ENCODE peak calls at places on chromosomes 3 and 15, in eight cellular contexts. One of them, this sample, is unnamed.

GRCh38 chr3:70871909-70872656 is 559.6 kb upstream of the MDFIC2 start:
- DNase-seq in kidney tubule cell: peak; percentile 76
- DNase-seq in NCI-H748 treated with DMSO at 0.1 percent for 48 hours: no peak
- DNase-seq in activated CD4-positive, CD25-positive, alpha-beta regulatory T cell treated with anti-CD3 and anti-CD28 coated beads, Interleukin-2, amount 50 U/mL, for 72 hours: no peak
- DNase-seq in heart right ventricle: no peak
- DNase-seq in AG20443: peak; percentile 78
- DNase-seq in foreskin keratinocyte: no peak
- DNase-seq in HL-60: no peak
- DNase-seq in this sample: peak; percentile 20

GRCh38 chr3:49906004-49906860 is 2.6 kb upstream of the MST1R start:
- DNase-seq in AG20443: peak; percentile 87
- DNase-seq in foreskin keratinocyte: no peak
- DNase-seq in heart right ventricle: peak; percentile 49
- DNase-seq in HL-60: no peak
- DNase-seq in kidney tubule cell: peak; percentile 69
- DNase-seq in NCI-H748 treated with DMSO at 0.1 percent for 48 hours: no peak
- DNase-seq in activated CD4-positive, CD25-positive, alpha-beta regulatory T cell treated with anti-CD3 and anti-CD28 coated beads, Interleukin-2, amount 50 U/mL, for 72 hours: peak; percentile 46
- DNase-seq in this sample: peak; percentile 60

GRCh38 chr3:156478931-156479330 is 76.0 kb downstream of the SSR3 start:
- DNase-seq in activated CD4-positive, CD25-positive, alpha-beta regulatory T cell treated with anti-CD3 and anti-CD28 coated beads, Interleukin-2, amount 50 U/mL, for 72 hours: no peak
- DNase-seq in kidney tubule cell: no peak
- DNase-seq in heart right ventricle: no peak
- DNase-seq in HL-60: no peak
- DNase-seq in AG20443: no peak
- DNase-seq in foreskin keratinocyte: no peak
- DNase-seq in NCI-H748 treated with DMSO at 0.1 percent for 48 hours: no peak
- DNase-seq in this sample: no peak

GRCh38 chr15:81188354-81188753 is 8.3 kb upstream of the IL16 start:
- DNase-seq in HL-60: no peak
- DNase-seq in heart right ventricle: no peak
- DNase-seq in activated CD4-positive, CD25-positive, alpha-beta regulatory T cell treated with anti-CD3 and anti-CD28 coated beads, Interleukin-2, amount 50 U/mL, for 72 hours: no peak
- DNase-seq in kidney tubule cell: no peak
- DNase-seq in foreskin keratinocyte: no peak
- DNase-seq in NCI-H748 treated with DMSO at 0.1 percent for 48 hours: no peak
- DNase-seq in AG20443: no peak
- DNase-seq in this sample: no peak

GRCh38 chr3:128563439-128563838 is 70.4 kb upstream of the GATA2 start:
- DNase-seq in foreskin keratinocyte: no peak
- DNase-seq in kidney tubule cell: no peak
- DNase-seq in HL-60: no peak
- DNase-seq in AG20443: no peak
- DNase-seq in NCI-H748 treated with DMSO at 0.1 percent for 48 hours: no peak
- DNase-seq in heart right ventricle: no peak
- DNase-seq in activated CD4-positive, CD25-positive, alpha-beta regulatory T cell treated with anti-CD3 and anti-CD28 coated beads, Interleukin-2, amount 50 U/mL, for 72 hours: no peak
- DNase-seq in this sample: no peak

GRCh38 chr3:179288845-179289244 is 34.0 kb upstream of the ZNF639 start:
- DNase-seq in HL-60: no peak
- DNase-seq in heart right ventricle: no peak
- DNase-seq in activated CD4-positive, CD25-positive, alpha-beta regulatory T cell treated with anti-CD3 and anti-CD28 coated beads, Interleukin-2, amount 50 U/mL, for 72 hours: no peak
- DNase-seq in AG20443: no peak
- DNase-seq in NCI-H748 treated with DMSO at 0.1 percent for 48 hours: no peak
- DNase-seq in kidney tubule cell: no peak
- DNase-seq in foreskin keratinocyte: no peak
- DNase-seq in this sample: no peak

GRCh38 chr3:141012571-141012970 is 38.6 kb upstream of the SPSB4 start:
- DNase-seq in kidney tubule cell: no peak
- DNase-seq in activated CD4-positive, CD25-positive, alpha-beta regulatory T cell treated with anti-CD3 and anti-CD28 coated beads, Interleukin-2, amount 50 U/mL, for 72 hours: no peak
- DNase-seq in heart right ventricle: no peak
- DNase-seq in foreskin keratinocyte: no peak
- DNase-seq in AG20443: no peak
- DNase-seq in HL-60: no peak
- DNase-seq in NCI-H748 treated with DMSO at 0.1 percent for 48 hours: no peak
- DNase-seq in this sample: no peak

GRCh38 chr15:78567541-78567940 is 2.2 kb downstream of the CHRNA5 start:
- DNase-seq in activated CD4-positive, CD25-positive, alpha-beta regulatory T cell treated with anti-CD3 and anti-CD28 coated beads, Interleukin-2, amount 50 U/mL, for 72 hours: no peak
- DNase-seq in HL-60: no peak
- DNase-seq in foreskin keratinocyte: no peak
- DNase-seq in AG20443: no peak
- DNase-seq in heart right ventricle: no peak
- DNase-seq in kidney tubule cell: no peak
- DNase-seq in NCI-H748 treated with DMSO at 0.1 percent for 48 hours: no peak
- DNase-seq in this sample: no peak

GRCh38 chr3:40713795-40714194 is 189.0 kb downstream of the ZNF621 start:
- DNase-seq in heart right ventricle: no peak
- DNase-seq in HL-60: no peak
- DNase-seq in kidney tubule cell: no peak
- DNase-seq in AG20443: no peak
- DNase-seq in NCI-H748 treated with DMSO at 0.1 percent for 48 hours: no peak
- DNase-seq in foreskin keratinocyte: no peak
- DNase-seq in activated CD4-positive, CD25-positive, alpha-beta regulatory T cell treated with anti-CD3 and anti-CD28 coated beads, Interleukin-2, amount 50 U/mL, for 72 hours: no peak
- DNase-seq in this sample: no peak

GRCh38 chr3:4995500-4996053 is 16.3 kb downstream of the BHLHE40 start:
- DNase-seq in AG20443: peak; percentile 45
- DNase-seq in HL-60: no peak
- DNase-seq in activated CD4-positive, CD25-positive, alpha-beta regulatory T cell treated with anti-CD3 and anti-CD28 coated beads, Interleukin-2, amount 50 U/mL, for 72 hours: peak; percentile 19
- DNase-seq in foreskin keratinocyte: peak; percentile 71
- DNase-seq in NCI-H748 treated with DMSO at 0.1 percent for 48 hours: no peak
- DNase-seq in kidney tubule cell: peak; percentile 99
- DNase-seq in heart right ventricle: no peak
- DNase-seq in this sample: peak; percentile 96

GRCh38 chr15:69661871-69662667 is 209.5 kb downstream of the RPLP1 start:
- DNase-seq in HL-60: no peak
- DNase-seq in NCI-H748 treated with DMSO at 0.1 percent for 48 hours: no peak
- DNase-seq in foreskin keratinocyte: no peak
- DNase-seq in heart right ventricle: no peak
- DNase-seq in kidney tubule cell: no peak
- DNase-seq in activated CD4-positive, CD25-positive, alpha-beta regulatory T cell treated with anti-CD3 and anti-CD28 coated beads, Interleukin-2, amount 50 U/mL, for 72 hours: no peak
- DNase-seq in AG20443: peak; percentile 8
- DNase-seq in this sample: no peak

GRCh38 chr15:71411538-71412482 is 296.5 kb downstream of the THSD4 start:
- DNase-seq in foreskin keratinocyte: no peak
- DNase-seq in NCI-H748 treated with DMSO at 0.1 percent for 48 hours: no peak
- DNase-seq in HL-60: no peak
- DNase-seq in AG20443: no peak
- DNase-seq in heart right ventricle: no peak
- DNase-seq in activated CD4-positive, CD25-positive, alpha-beta regulatory T cell treated with anti-CD3 and anti-CD28 coated beads, Interleukin-2, amount 50 U/mL, for 72 hours: no peak
- DNase-seq in kidney tubule cell: peak; percentile 67
- DNase-seq in this sample: no peak

GRCh38 chr3:59235221-59236012 is 185.6 kb upstream of the CFAP20DC start:
- DNase-seq in AG20443: no peak
- DNase-seq in foreskin keratinocyte: no peak
- DNase-seq in NCI-H748 treated with DMSO at 0.1 percent for 48 hours: no peak
- DNase-seq in heart right ventricle: no peak
- DNase-seq in kidney tubule cell: no peak
- DNase-seq in HL-60: no peak
- DNase-seq in activated CD4-positive, CD25-positive, alpha-beta regulatory T cell treated with anti-CD3 and anti-CD28 coated beads, Interleukin-2, amount 50 U/mL, for 72 hours: no peak
- DNase-seq in this sample: no peak

GRCh38 chr15:93138681-93139080 is 49.7 kb upstream of the RGMA start:
- DNase-seq in foreskin keratinocyte: no peak
- DNase-seq in kidney tubule cell: no peak
- DNase-seq in AG20443: no peak
- DNase-seq in heart right ventricle: no peak
- DNase-seq in activated CD4-positive, CD25-positive, alpha-beta regulatory T cell treated with anti-CD3 and anti-CD28 coated beads, Interleukin-2, amount 50 U/mL, for 72 hours: no peak
- DNase-seq in HL-60: no peak
- DNase-seq in NCI-H748 treated with DMSO at 0.1 percent for 48 hours: no peak
- DNase-seq in this sample: no peak

GRCh38 chr3:52005571-52005986 is 9.9 kb upstream of the RPL29 start:
- DNase-seq in activated CD4-positive, CD25-positive, alpha-beta regulatory T cell treated with anti-CD3 and anti-CD28 coated beads, Interleukin-2, amount 50 U/mL, for 72 hours: no peak
- DNase-seq in HL-60: no peak
- DNase-seq in AG20443: peak; percentile 74
- DNase-seq in kidney tubule cell: peak; percentile 70
- DNase-seq in foreskin keratinocyte: no peak
- DNase-seq in NCI-H748 treated with DMSO at 0.1 percent for 48 hours: no peak
- DNase-seq in heart right ventricle: no peak
- DNase-seq in this sample: peak; percentile 63

GRCh38 chr15:36866896-36867295 is 233.5 kb downstream of the MEIS2 start:
- DNase-seq in foreskin keratinocyte: no peak
- DNase-seq in HL-60: no peak
- DNase-seq in NCI-H748 treated with DMSO at 0.1 percent for 48 hours: no peak
- DNase-seq in AG20443: no peak
- DNase-seq in heart right ventricle: no peak
- DNase-seq in activated CD4-positive, CD25-positive, alpha-beta regulatory T cell treated with anti-CD3 and anti-CD28 coated beads, Interleukin-2, amount 50 U/mL, for 72 hours: no peak
- DNase-seq in kidney tubule cell: no peak
- DNase-seq in this sample: no peak

GRCh38 chr15:84609818-84610525 is 9.2 kb downstream of the ZSCAN2 start:
- DNase-seq in HL-60: no peak
- DNase-seq in activated CD4-positive, CD25-positive, alpha-beta regulatory T cell treated with anti-CD3 and anti-CD28 coated beads, Interleukin-2, amount 50 U/mL, for 72 hours: no peak
- DNase-seq in heart right ventricle: no peak
- DNase-seq in kidney tubule cell: no peak
- DNase-seq in NCI-H748 treated with DMSO at 0.1 percent for 48 hours: no peak
- DNase-seq in foreskin keratinocyte: no peak
- DNase-seq in AG20443: no peak
- DNase-seq in this sample: no peak

GRCh38 chr3:151843275-151843674 is 29.4 kb downstream of the AADAC start:
- DNase-seq in foreskin keratinocyte: no peak
- DNase-seq in kidney tubule cell: no peak
- DNase-seq in HL-60: no peak
- DNase-seq in activated CD4-positive, CD25-positive, alpha-beta regulatory T cell treated with anti-CD3 and anti-CD28 coated beads, Interleukin-2, amount 50 U/mL, for 72 hours: no peak
- DNase-seq in NCI-H748 treated with DMSO at 0.1 percent for 48 hours: peak; percentile 26
- DNase-seq in AG20443: no peak
- DNase-seq in heart right ventricle: no peak
- DNase-seq in this sample: no peak

GRCh38 chr15:49895337-49896223 is 223.5 kb downstream of the ATP8B4 start:
- DNase-seq in NCI-H748 treated with DMSO at 0.1 percent for 48 hours: no peak
- DNase-seq in foreskin keratinocyte: no peak
- DNase-seq in heart right ventricle: no peak
- DNase-seq in AG20443: peak; percentile 48
- DNase-seq in activated CD4-positive, CD25-positive, alpha-beta regulatory T cell treated with anti-CD3 and anti-CD28 coated beads, Interleukin-2, amount 50 U/mL, for 72 hours: no peak
- DNase-seq in kidney tubule cell: no peak
- DNase-seq in HL-60: no peak
- DNase-seq in this sample: no peak

GRCh38 chr3:161557751-161558150 is 61.1 kb downstream of the OTOL1 start:
- DNase-seq in foreskin keratinocyte: no peak
- DNase-seq in HL-60: no peak
- DNase-seq in activated CD4-positive, CD25-positive, alpha-beta regulatory T cell treated with anti-CD3 and anti-CD28 coated beads, Interleukin-2, amount 50 U/mL, for 72 hours: no peak
- DNase-seq in AG20443: no peak
- DNase-seq in kidney tubule cell: no peak
- DNase-seq in NCI-H748 treated with DMSO at 0.1 percent for 48 hours: no peak
- DNase-seq in heart right ventricle: no peak
- DNase-seq in this sample: no peak

GRCh38 chr3:164222200-164222599 is 856.1 kb downstream of the SI start:
- DNase-seq in foreskin keratinocyte: no peak
- DNase-seq in AG20443: no peak
- DNase-seq in activated CD4-positive, CD25-positive, alpha-beta regulatory T cell treated with anti-CD3 and anti-CD28 coated beads, Interleukin-2, amount 50 U/mL, for 72 hours: no peak
- DNase-seq in HL-60: no peak
- DNase-seq in kidney tubule cell: no peak
- DNase-seq in NCI-H748 treated with DMSO at 0.1 percent for 48 hours: peak; percentile 53
- DNase-seq in heart right ventricle: no peak
- DNase-seq in this sample: no peak

GRCh38 chr15:65937476-65937875 is 68.2 kb downstream of the RAB11A start:
- DNase-seq in heart right ventricle: no peak
- DNase-seq in kidney tubule cell: peak; percentile 60
- DNase-seq in NCI-H748 treated with DMSO at 0.1 percent for 48 hours: no peak
- DNase-seq in foreskin keratinocyte: no peak
- DNase-seq in activated CD4-positive, CD25-positive, alpha-beta regulatory T cell treated with anti-CD3 and anti-CD28 coated beads, Interleukin-2, amount 50 U/mL, for 72 hours: no peak
- DNase-seq in AG20443: no peak
- DNase-seq in HL-60: no peak
- DNase-seq in this sample: no peak

GRCh38 chr15:92120082-92120481 is 266.6 kb downstream of the SLCO3A1 start:
- DNase-seq in kidney tubule cell: no peak
- DNase-seq in foreskin keratinocyte: no peak
- DNase-seq in AG20443: no peak
- DNase-seq in heart right ventricle: no peak
- DNase-seq in activated CD4-positive, CD25-positive, alpha-beta regulatory T cell treated with anti-CD3 and anti-CD28 coated beads, Interleukin-2, amount 50 U/mL, for 72 hours: no peak
- DNase-seq in HL-60: no peak
- DNase-seq in NCI-H748 treated with DMSO at 0.1 percent for 48 hours: no peak
- DNase-seq in this sample: no peak

GRCh38 chr15:85704021-85704420 is 90.7 kb downstream of the KLHL25 start:
- DNase-seq in HL-60: no peak
- DNase-seq in foreskin keratinocyte: no peak
- DNase-seq in AG20443: no peak
- DNase-seq in NCI-H748 treated with DMSO at 0.1 percent for 48 hours: no peak
- DNase-seq in heart right ventricle: no peak
- DNase-seq in kidney tubule cell: peak; percentile 17
- DNase-seq in activated CD4-positive, CD25-positive, alpha-beta regulatory T cell treated with anti-CD3 and anti-CD28 coated beads, Interleukin-2, amount 50 U/mL, for 72 hours: no peak
- DNase-seq in this sample: no peak

GRCh38 chr3:44136421-44136820 is 105.3 kb upstream of the TOPAZ1 start:
- DNase-seq in heart right ventricle: no peak
- DNase-seq in activated CD4-positive, CD25-positive, alpha-beta regulatory T cell treated with anti-CD3 and anti-CD28 coated beads, Interleukin-2, amount 50 U/mL, for 72 hours: no peak
- DNase-seq in AG20443: no peak
- DNase-seq in kidney tubule cell: no peak
- DNase-seq in NCI-H748 treated with DMSO at 0.1 percent for 48 hours: no peak
- DNase-seq in HL-60: no peak
- DNase-seq in foreskin keratinocyte: no peak
- DNase-seq in this sample: peak; percentile 23

GRCh38 chr15:25481208-25481862 is 42.5 kb upstream of the UBE3A start:
- DNase-seq in foreskin keratinocyte: peak; percentile 20
- DNase-seq in heart right ventricle: no peak
- DNase-seq in HL-60: no peak
- DNase-seq in AG20443: peak; percentile 31
- DNase-seq in kidney tubule cell: peak; percentile 31
- DNase-seq in activated CD4-positive, CD25-positive, alpha-beta regulatory T cell treated with anti-CD3 and anti-CD28 coated beads, Interleukin-2, amount 50 U/mL, for 72 hours: no peak
- DNase-seq in NCI-H748 treated with DMSO at 0.1 percent for 48 hours: peak; percentile 74
- DNase-seq in this sample: no peak

GRCh38 chr3:23685484-23686258 is 120.1 kb upstream of the UBE2E1 start:
- DNase-seq in heart right ventricle: peak; percentile 14
- DNase-seq in activated CD4-positive, CD25-positive, alpha-beta regulatory T cell treated with anti-CD3 and anti-CD28 coated beads, Interleukin-2, amount 50 U/mL, for 72 hours: no peak
- DNase-seq in HL-60: peak; percentile 35
- DNase-seq in NCI-H748 treated with DMSO at 0.1 percent for 48 hours: no peak
- DNase-seq in AG20443: peak; percentile 93
- DNase-seq in kidney tubule cell: peak; percentile 100
- DNase-seq in foreskin keratinocyte: peak; percentile 94
- DNase-seq in this sample: peak; percentile 100

GRCh38 chr3:36792342-36792741 is 28.0 kb upstream of the DCLK3 start:
- DNase-seq in HL-60: no peak
- DNase-seq in foreskin keratinocyte: no peak
- DNase-seq in activated CD4-positive, CD25-positive, alpha-beta regulatory T cell treated with anti-CD3 and anti-CD28 coated beads, Interleukin-2, amount 50 U/mL, for 72 hours: no peak
- DNase-seq in heart right ventricle: no peak
- DNase-seq in kidney tubule cell: peak; percentile 37
- DNase-seq in NCI-H748 treated with DMSO at 0.1 percent for 48 hours: no peak
- DNase-seq in AG20443: peak; percentile 27
- DNase-seq in this sample: peak; percentile 27

GRCh38 chr3:111723293-111723963 is 128.3 kb upstream of the ZBED2 start:
- DNase-seq in kidney tubule cell: peak; percentile 48
- DNase-seq in HL-60: no peak
- DNase-seq in foreskin keratinocyte: no peak
- DNase-seq in heart right ventricle: no peak
- DNase-seq in NCI-H748 treated with DMSO at 0.1 percent for 48 hours: peak; percentile 56
- DNase-seq in activated CD4-positive, CD25-positive, alpha-beta regulatory T cell treated with anti-CD3 and anti-CD28 coated beads, Interleukin-2, amount 50 U/mL, for 72 hours: no peak
- DNase-seq in AG20443: peak; percentile 69
- DNase-seq in this sample: peak; percentile 64

GRCh38 chr3:45870099-45870498 is 16.2 kb upstream of the CCR9 start:
- DNase-seq in kidney tubule cell: no peak
- DNase-seq in foreskin keratinocyte: no peak
- DNase-seq in heart right ventricle: no peak
- DNase-seq in NCI-H748 treated with DMSO at 0.1 percent for 48 hours: no peak
- DNase-seq in HL-60: no peak
- DNase-seq in AG20443: no peak
- DNase-seq in activated CD4-positive, CD25-positive, alpha-beta regulatory T cell treated with anti-CD3 and anti-CD28 coated beads, Interleukin-2, amount 50 U/mL, for 72 hours: peak; percentile 40
- DNase-seq in this sample: no peak

GRCh38 chr15:58985443-58985842 is 2.0 kb upstream of the RNF111 start:
- DNase-seq in NCI-H748 treated with DMSO at 0.1 percent for 48 hours: peak; percentile 0
- DNase-seq in heart right ventricle: no peak
- DNase-seq in AG20443: peak; percentile 67
- DNase-seq in foreskin keratinocyte: no peak
- DNase-seq in HL-60: no peak
- DNase-seq in kidney tubule cell: no peak
- DNase-seq in activated CD4-positive, CD25-positive, alpha-beta regulatory T cell treated with anti-CD3 and anti-CD28 coated beads, Interleukin-2, amount 50 U/mL, for 72 hours: no peak
- DNase-seq in this sample: no peak